ENCODE peak calls at places on chromosomes 5 and 9, in seven cellular contexts. P is foreskin fibroblast, C is tibial nerve, D is DND-41, U is epithelial cell of esophagus, L is cardiac fibroblast, S is psoas muscle. Q is an unnamed sample.

GRCh38 chr5:12570688-12571087 is 666.4 kb upstream of the CTNND2 start:
- DNase-seq in S (no peak), P (no peak), D (no peak), L (no peak), C (no peak), U (peak), Q (no peak)

GRCh38 chr5:38883842-38884241 is 38.0 kb downstream of the OSMR start:
- DNase-seq in D (no peak), S (no peak), C (no peak), L (no peak), P (no peak), U (no peak), Q (no peak)

GRCh38 chr5:56535347-56535746 is 280.0 kb upstream of the MAP3K1 start:
- DNase-seq in S (no peak), P (no peak), U (peak), L (no peak), C (no peak), D (no peak), Q (no peak)

GRCh38 chr5:135979510-135979909 is 24.7 kb upstream of the LECT2 start:
- DNase-seq in C (no peak), U (no peak), S (no peak), D (no peak), L (peak), P (peak), Q (no peak)

GRCh38 chr5:4124201-4124852 is 528.7 kb downstream of the IRX1 start:
- DNase-seq in P (no peak), U (no peak), D (peak), L (no peak), S (no peak), C (no peak), Q (no peak)

GRCh38 chr5:110045153-110045552 is 355.4 kb downstream of the MAN2A1 start:
- DNase-seq in L (peak), C (no peak), S (no peak), P (no peak), D (no peak), U (peak), Q (peak)

GRCh38 chr9:93460689-93461413 is 7.5 kb upstream of the FAM120AOS start:
- DNase-seq in S (no peak), U (no peak), P (no peak), D (peak), L (no peak), C (no peak), Q (no peak)

GRCh38 chr9:33108472-33108871 is 32.0 kb upstream of the SMU1 start:
- DNase-seq in L (no peak), P (no peak), D (no peak), U (no peak), S (no peak), C (no peak), Q (no peak)

GRCh38 chr9:129900263-129901041 is 65.2 kb downstream of the USP20 start:
- DNase-seq in U (no peak), C (no peak), L (no peak), S (no peak), D (no peak), P (no peak), Q (no peak)

GRCh38 chr5:80346055-80346454 is 26.3 kb downstream of the SPZ1 start:
- DNase-seq in U (peak), P (no peak), D (peak), C (no peak), L (peak), S (no peak), Q (peak)

GRCh38 chr5:154368041-154368800 is 77.6 kb upstream of the SAP30L start:
- DNase-seq in D (no peak), U (peak), L (peak), C (no peak), S (no peak), P (peak), Q (peak)

GRCh38 chr5:132438931-132439330 is 51.6 kb downstream of the IRF1 start:
- DNase-seq in D (no peak), U (no peak), S (no peak), C (no peak), L (no peak), P (no peak), Q (no peak)

GRCh38 chr5:75885849-75886596 is 168.8 kb upstream of the POC5 start:
- DNase-seq in S (no peak), P (no peak), D (no peak), C (no peak), L (no peak), U (peak), Q (peak)

GRCh38 chr5:36041537-36041845 is 25.2 kb downstream of the UGT3A2 start:
- DNase-seq in C (no peak), S (no peak), P (no peak), L (no peak), U (peak), D (no peak), Q (no peak)

GRCh38 chr5:177094224-177095087 is 7.7 kb downstream of the FGFR4 start:
- DNase-seq in C (peak), S (peak), L (peak), D (no peak), U (no peak), P (peak), Q (no peak)

GRCh38 chr5:160799160-160799559 is 52.9 kb downstream of the ATP10B start:
- DNase-seq in L (no peak), P (no peak), S (no peak), D (no peak), C (no peak), U (no peak), Q (no peak)

GRCh38 chr9:125632321-125633115 is 74.5 kb downstream of the MAPKAP1 start:
- DNase-seq in U (peak), C (no peak), S (no peak), L (no peak), D (no peak), P (no peak), Q (no peak)

GRCh38 chr5:15014809-15015208 is 143.2 kb upstream of the ANKH start:
- DNase-seq in L (peak), C (no peak), P (no peak), S (no peak), U (peak), D (no peak), Q (no peak)

GRCh38 chr5:126849101-126849678 is 72.3 kb downstream of the LMNB1 start:
- DNase-seq in S (no peak), P (no peak), D (no peak), L (peak), C (no peak), U (no peak), Q (no peak)

GRCh38 chr5:181107699-181108098 is 23.3 kb downstream of the OR2V1 start:
- DNase-seq in U (no peak), D (no peak), L (no peak), P (no peak), C (no peak), S (no peak), Q (no peak)

GRCh38 chr5:61623401-61624069 is 291.5 kb downstream of the ZSWIM6 start:
- DNase-seq in S (no peak), L (no peak), P (no peak), C (no peak), U (no peak), D (no peak), Q (no peak)

GRCh38 chr5:90472783-90473182 is 1.8 kb downstream of the MBLAC2 start:
- DNase-seq in D (no peak), C (no peak), U (no peak), S (no peak), L (no peak), P (no peak), Q (no peak)

GRCh38 chr9:127181595-127182190 is 59.3 kb upstream of the ANGPTL2 start:
- DNase-seq in C (no peak), S (no peak), U (no peak), D (no peak), L (no peak), P (no peak), Q (no peak)

GRCh38 chr5:139648205-139649081 is at the start of gene CXXC5:
- DNase-seq in S (peak), U (peak), P (peak), D (peak), L (peak), C (no peak), Q (peak)

GRCh38 chr5:83721878-83722779 is 1.5 kb upstream of the HAPLN1 start:
- DNase-seq in C (peak), L (peak), U (peak), S (peak), P (peak), D (no peak), Q (peak)

GRCh38 chr5:96492654-96493053 is 59.6 kb upstream of the PCSK1 start:
- DNase-seq in S (no peak), C (no peak), D (no peak), U (peak), P (no peak), L (peak), Q (peak)

GRCh38 chr5:168537176-168537575 is 8.1 kb downstream of the FBLL1 start:
- DNase-seq in U (no peak), L (no peak), C (no peak), S (no peak), P (no peak), D (no peak), Q (no peak)

GRCh38 chr9:14018061-14018460 is 295.9 kb downstream of the NFIB start:
- DNase-seq in D (no peak), U (peak), C (no peak), P (peak), S (no peak), L (peak), Q (no peak)

GRCh38 chr5:127367912-127368468 is 77.4 kb downstream of the MEGF10 start:
- DNase-seq in S (no peak), C (no peak), U (peak), D (no peak), P (no peak), L (no peak), Q (no peak)

GRCh38 chr5:58087131-58087530 is 372.8 kb downstream of the PLK2 start:
- DNase-seq in L (no peak), S (no peak), U (no peak), P (no peak), C (no peak), D (no peak), Q (no peak)

GRCh38 chr5:58261605-58262004 is 198.3 kb downstream of the PLK2 start:
- DNase-seq in C (no peak), U (peak), L (peak), P (peak), S (no peak), D (no peak), Q (no peak)

GRCh38 chr9:136011703-136012496 is 50.7 kb upstream of the UBAC1 start:
- DNase-seq in D (no peak), S (peak), C (peak), U (no peak), L (peak), P (peak), Q (no peak)

GRCh38 chr9:108117775-108118174 is 628.2 kb upstream of the KLF4 start:
- DNase-seq in L (peak), P (no peak), C (no peak), S (no peak), D (no peak), U (no peak), Q (peak)

GRCh38 chr5:89213584-89213983 is 330.6 kb upstream of the MEF2C start:
- DNase-seq in U (no peak), L (peak), P (peak), D (no peak), C (no peak), S (no peak), Q (peak)

GRCh38 chr5:163489055-163489744 is 16.2 kb upstream of the MAT2B start:
- DNase-seq in D (no peak), L (peak), U (peak), P (peak), C (no peak), S (no peak), Q (peak)

GRCh38 chr5:177131019-177131320 is 2.6 kb upstream of the NSD1 start:
- DNase-seq in C (no peak), U (peak), D (no peak), L (no peak), S (no peak), P (no peak), Q (no peak)

DNA sequence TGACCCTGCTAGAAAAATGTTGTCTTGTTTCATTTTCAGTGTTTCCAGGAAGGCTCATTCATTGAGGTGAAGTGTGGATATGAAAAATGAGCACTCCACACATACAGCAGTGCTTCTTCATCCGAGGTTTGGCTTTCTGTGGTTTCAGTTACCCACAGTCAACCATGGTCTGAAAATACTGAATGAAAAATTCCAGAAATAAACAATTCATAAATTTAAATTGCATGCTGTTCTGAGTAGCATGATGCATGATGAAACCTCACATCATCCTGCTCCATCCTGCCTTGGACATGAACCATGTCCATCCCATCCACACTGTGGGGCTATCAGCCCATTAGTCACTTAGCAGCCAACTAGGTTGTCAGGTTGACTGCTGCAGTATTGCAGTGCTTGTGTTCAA is 10.4 kb upstream of the SLC45A2 start:
- DNase-seq in S (no peak), L (peak), U (peak), D (no peak), C (no peak), P (peak), Q (no peak)
- TF ChIP-seq CTCF in S (no peak), L (no peak), U (peak), D (peak), C (no peak), P (no peak), Q (no peak)

GRCh38 chr5:159010611-159011497 is 88.9 kb downstream of the EBF1 start:
- DNase-seq in C (no peak), L (peak), D (no peak), S (no peak), P (no peak), U (no peak), Q (peak)
- H3K4me3 ChIP-seq in C (no peak), L (peak), D (no peak), S (peak), P (peak), U (no peak), Q (peak)

GRCh38 chr9:35814841-35815543 is at the start of gene HINT2:
- DNase-seq in L (peak), S (peak), P (peak), C (peak), D (peak), U (peak), Q (peak)

GRCh38 chr9:35814106-35814840 is 569 bp downstream of the HINT2 start:
- DNase-seq in P (peak), C (peak), U (peak), S (peak), D (peak), L (peak), Q (peak)

GRCh38 chr9:35812025-35812602 is at the start of gene SPAG8:
- DNase-seq in D (peak), P (peak), C (peak), S (peak), L (peak), U (peak), Q (peak)

GRCh38 chr9:35811364-35812024 is 568 bp downstream of the SPAG8 start:
- DNase-seq in P (no peak), C (no peak), S (no peak), L (peak), D (no peak), U (no peak), Q (no peak)

DNA sequence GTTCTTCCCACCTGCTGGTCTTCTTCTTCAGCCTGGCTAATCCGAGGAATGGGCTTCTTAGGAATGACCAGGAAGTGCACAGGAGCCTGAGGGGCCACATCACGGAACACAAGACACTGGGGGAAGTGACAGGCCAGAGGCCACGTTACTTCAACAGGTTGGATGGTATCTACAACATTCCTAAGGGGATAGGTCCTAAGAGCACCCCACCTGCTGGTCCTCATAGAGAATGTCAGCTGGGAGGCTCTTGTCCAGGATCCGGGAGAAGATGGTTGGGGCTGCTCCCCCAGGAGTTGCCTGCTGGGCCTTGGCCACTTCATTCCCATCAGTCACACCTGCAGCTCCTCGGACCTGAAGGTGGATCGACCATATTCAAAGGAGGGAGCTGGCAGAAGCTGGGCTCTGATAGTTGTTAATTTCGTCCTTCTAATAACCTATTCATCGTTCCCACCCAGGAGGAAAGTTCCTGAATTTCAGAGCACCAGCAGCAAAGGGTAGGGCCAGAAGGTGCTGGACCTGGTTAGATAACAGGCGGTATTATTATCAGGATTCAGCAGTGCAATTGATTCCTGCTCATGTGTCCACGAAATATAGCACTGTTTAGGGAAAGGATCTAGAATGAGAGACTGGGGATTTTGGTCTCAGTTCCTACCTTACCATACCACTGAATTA is 1.3 kb downstream of the HINT2 start:
- DNase-seq in P (no peak), S (no peak), U (peak), D (no peak), L (peak), C (no peak), Q (peak)
- TF ChIP-seq CTCF in P (peak), S (no peak), U (peak), D (peak), L (peak), C (no peak), Q (peak)

DNA sequence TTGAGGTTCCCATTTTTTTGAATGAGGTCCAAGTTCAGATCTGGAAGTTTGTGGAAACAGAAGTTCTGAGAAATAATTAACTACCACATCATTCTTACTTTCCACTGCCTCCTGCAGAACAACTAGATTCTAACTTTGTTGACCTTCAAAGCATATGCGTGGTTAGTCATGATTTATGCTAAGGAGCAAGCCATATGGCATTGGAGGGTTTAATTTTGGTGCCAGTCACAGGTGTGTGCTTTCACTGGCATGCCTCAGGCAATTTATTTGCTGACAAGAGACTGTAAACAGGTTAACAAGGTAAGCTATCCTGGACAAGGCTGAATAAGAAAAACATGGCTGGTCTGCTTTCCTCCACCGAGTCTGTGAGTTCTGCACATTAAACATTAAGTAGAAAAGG is 31.5 kb downstream of the HMHB1 start:
- DNase-seq in P (no peak), L (no peak), S (no peak), U (no peak), D (no peak), C (no peak), Q (no peak)
- H3K4me3 ChIP-seq in P (no peak), L (no peak), S (no peak), U (no peak), D (no peak), C (no peak), Q (no peak)

GRCh38 chr9:88737031-88737430 is 202.1 kb downstream of the NXNL2 start:
- DNase-seq in S (no peak), P (no peak), C (no peak), D (no peak), L (no peak), U (no peak), Q (no peak)
- TF ChIP-seq CTCF in S (no peak), P (no peak), C (no peak), D (no peak), L (no peak), U (no peak), Q (no peak)